ENCODE peak calls at places on chromosomes 12 and 14, in five cellular contexts. P, B, H, L and A are unnamed samples.

GRCh38 chr14:71659165-71659564 is 273.1 kb upstream of the RGS6 start:
- DNase-seq in P (no peak), B (no peak), H (no peak), L (no peak), A (no peak)

GRCh38 chr12:31859232-31859977 is 99.8 kb upstream of the RESF1 start:
- DNase-seq in P (peak; percentile 63), B (no peak), H (no peak), L (no peak), A (no peak)

GRCh38 chr14:23704890-23705289 is 68.7 kb downstream of the DHRS2 start:
- DNase-seq in P (no peak), B (no peak), H (no peak), L (no peak), A (no peak)

GRCh38 chr14:74720526-74720925 is 7.6 kb downstream of the FCF1 start:
- DNase-seq in P (no peak), B (no peak), H (no peak), L (no peak), A (no peak)

GRCh38 chr14:52922656-52923055 is 28.2 kb downstream of the FERMT2 start:
- DNase-seq in P (no peak), B (no peak), H (no peak), L (no peak), A (no peak)

GRCh38 chr12:21330682-21331253 is 3.9 kb downstream of the SLCO1A2 start:
- DNase-seq in P (no peak), B (no peak), H (no peak), L (no peak), A (no peak)

GRCh38 chr12:11510671-11511070 is 115.3 kb upstream of the PRB2 start:
- DNase-seq in P (no peak), B (no peak), H (no peak), L (no peak), A (no peak)

GRCh38 chr12:71662861-71663560 is 637 bp downstream of the ZFC3H1 start:
- DNase-seq in P (no peak), B (peak; percentile 75), H (no peak), L (peak; percentile 8), A (peak; percentile 21)

GRCh38 chr12:49440031-49440430 is 72.8 kb downstream of the SPATS2 start:
- DNase-seq in P (no peak), B (no peak), H (no peak), L (no peak), A (no peak)

GRCh38 chr12:16604853-16605252 is 1.1 kb downstream of the LMO3 start:
- DNase-seq in P (no peak), B (no peak), H (no peak), L (no peak), A (no peak)

GRCh38 chr14:23465261-23465660 is 4.2 kb upstream of the NGDN start:
- DNase-seq in P (no peak), B (no peak), H (no peak), L (no peak), A (no peak)

GRCh38 chr12:124548854-124549378 is 18.5 kb downstream of the NCOR2 start:
- DNase-seq in P (no peak), B (no peak), H (no peak), L (no peak), A (no peak)

GRCh38 chr14:23566782-23567185 is 807 bp downstream of the AP1G2 start:
- DNase-seq in P (no peak), B (no peak), H (no peak), L (no peak), A (no peak)

GRCh38 chr14:95052016-95052585 is 105.2 kb downstream of the DICER1 start:
- DNase-seq in P (no peak), B (no peak), H (no peak), L (no peak), A (no peak)

GRCh38 chr14:24088095-24088494 is 6.0 kb upstream of the PCK2 start:
- DNase-seq in P (no peak), B (no peak), H (no peak), L (no peak), A (no peak)

GRCh38 chr14:61256826-61257468 is 24.2 kb downstream of the TMEM30B start:
- DNase-seq in P (no peak), B (no peak), H (no peak), L (no peak), A (no peak)

GRCh38 chr14:61254803-61255526 is 26.2 kb downstream of the TMEM30B start:
- DNase-seq in P (no peak), B (no peak), H (peak; percentile 50), L (no peak), A (no peak)

GRCh38 chr14:61255968-61256367 is 25.2 kb downstream of the TMEM30B start:
- DNase-seq in P (no peak), B (no peak), H (no peak), L (no peak), A (no peak)

GRCh38 chr14:61258985-61259384 is 22.2 kb downstream of the TMEM30B start:
- DNase-seq in P (no peak), B (no peak), H (no peak), L (no peak), A (no peak)

DNA sequence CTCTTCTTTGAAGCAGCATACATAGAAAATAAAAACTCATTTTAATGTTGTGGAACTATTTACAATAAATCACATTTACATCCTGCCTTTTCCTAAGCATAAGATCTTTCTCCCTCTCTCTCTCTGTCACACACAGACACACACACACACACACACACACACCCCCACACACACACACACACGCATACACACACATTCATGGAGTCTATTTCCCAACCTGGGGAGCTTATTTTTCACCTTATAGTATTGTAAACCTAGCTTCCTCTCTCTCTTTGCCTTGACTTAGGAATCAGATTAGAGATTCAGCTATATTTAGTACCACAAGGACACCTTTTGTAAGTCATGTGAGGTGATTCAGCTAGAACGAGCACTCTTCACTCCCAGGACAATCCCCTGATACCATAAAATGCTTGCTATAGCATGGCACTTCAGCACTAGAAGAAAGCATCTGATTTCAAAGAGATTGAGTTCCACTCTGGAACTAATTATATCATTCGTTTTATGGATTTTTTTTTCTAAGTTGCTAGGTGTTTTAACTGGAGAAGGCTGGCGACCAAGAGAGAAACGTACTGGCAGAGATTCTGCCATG is 23.6 kb downstream of the TMEM30B start:
- DNase-seq in P (no peak), B (no peak), H (no peak), L (no peak), A (no peak)
- TF ChIP-seq POLR2A in P (no peak), B (no peak), H (no peak), L (no peak), A (no peak)

GRCh38 chr12:30754383-30754749 is 385 bp downstream of the CAPRIN2 start:
- DNase-seq in P (no peak), B (no peak), H (no peak), L (no peak), A (peak; percentile 13)
- TF ChIP-seq TAF1 in P (no peak), B (no peak), H (no peak), L (no peak), A (no peak)

GRCh38 chr14:54785111-54785777 is 117.4 kb downstream of the GCH1 start:
- DNase-seq in P (no peak), B (no peak), H (no peak), L (no peak), A (no peak)
- TF ChIP-seq POLR2A in P (no peak), B (no peak), H (no peak), L (no peak), A (no peak)

DNA sequence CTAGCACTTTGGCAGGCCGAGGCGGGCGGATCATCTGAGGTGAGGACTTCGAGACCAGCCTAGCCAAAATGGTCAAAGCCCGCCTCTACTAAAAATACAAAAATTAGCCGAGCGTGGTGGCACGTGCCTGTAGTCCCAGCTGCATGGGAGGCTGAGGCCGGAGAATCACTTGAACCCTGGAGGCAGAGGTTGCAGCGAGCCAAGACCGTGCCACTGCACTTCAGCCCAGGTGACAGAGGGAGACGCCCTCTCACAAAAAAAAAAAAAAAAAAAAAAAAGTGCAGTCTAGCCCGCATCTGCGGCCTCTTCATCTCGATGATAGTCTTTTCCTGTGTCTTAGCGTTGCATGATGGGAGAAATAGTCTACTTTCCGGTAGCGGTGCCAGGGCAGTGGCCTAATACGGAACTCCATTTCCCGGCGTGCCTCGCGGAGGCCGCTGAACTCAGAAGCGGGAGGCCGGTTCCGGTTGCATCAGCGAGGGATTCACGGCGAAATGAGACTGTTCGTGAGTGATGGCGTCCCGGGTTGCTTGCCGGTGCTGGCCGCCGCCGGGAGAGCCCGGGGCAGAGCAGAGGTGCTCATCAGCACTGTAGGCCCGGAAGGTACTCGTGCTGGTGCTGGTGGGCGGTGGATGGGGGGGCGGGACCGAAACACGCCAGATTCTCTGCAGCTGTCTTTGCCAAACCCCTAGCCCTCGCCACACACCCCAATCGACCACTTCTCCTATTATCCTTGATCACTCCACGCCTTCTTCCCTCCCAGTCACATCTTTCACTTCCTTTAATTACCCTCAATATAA is at the start of gene MARS1:
- DNase-seq in P (peak; percentile 95), B (peak; percentile 98), H (peak; percentile 85), L (peak; percentile 80), A (peak; percentile 84)
- TF ChIP-seq TAF1 in P (peak; percentile 55), B (peak; percentile 72), H (peak; percentile 93), L (peak; percentile 39), A (no peak)

DNA sequence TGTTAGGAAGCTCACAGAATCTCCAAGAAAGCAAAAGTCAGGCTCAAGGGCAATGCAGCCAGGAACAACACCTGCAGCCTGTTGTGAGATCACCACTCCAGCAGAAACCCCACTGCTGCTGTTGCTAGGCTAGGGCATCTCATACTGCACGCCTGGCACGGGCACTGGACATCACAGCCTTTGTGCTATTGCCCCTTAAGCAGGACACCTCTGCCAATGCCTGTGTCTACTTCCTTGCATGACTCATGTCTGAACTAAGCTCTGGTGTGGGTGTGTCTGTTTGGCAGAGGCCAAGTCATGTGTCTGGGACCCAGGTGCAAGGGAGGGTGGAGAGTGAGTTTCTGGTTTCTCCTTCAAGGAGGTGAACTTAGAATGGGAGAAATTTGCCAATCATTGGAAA is 10.0 kb upstream of the DDX47 start:
- DNase-seq in P (no peak), B (peak; percentile 75), H (no peak), L (no peak), A (peak; percentile 56)
- TF ChIP-seq POLR2A in P (peak; percentile 29), B (no peak), H (no peak), L (no peak), A (no peak)